ENCODE peak calls at places on chromosomes 12 and 14, in ten cellular contexts. T, X, N, M, U, Y, B, A, O and I are unnamed samples.

GRCh38 chr14:101121399-101122113 is 218.0 kb upstream of the RTL1 start:
- DNase-seq in Y (no peak), U (no peak), O (no peak), B (no peak), A (no peak), M (no peak), X (no peak), N (no peak), T (no peak), I (no peak)

GRCh38 chr12:20404576-20405346 is 36.4 kb downstream of the PDE3A start:
- DNase-seq in N (peak), T (no peak), U (no peak), M (no peak), Y (peak), A (no peak), X (no peak), B (no peak), O (peak), I (no peak)

GRCh38 chr12:93025145-93026103 is 96.3 kb upstream of the EEA1 start:
- DNase-seq in M (no peak), Y (peak), O (peak), T (no peak), N (peak), X (no peak), U (no peak), B (no peak), A (no peak), I (no peak)

GRCh38 chr12:106139422-106140141 is 828 bp upstream of the NUAK1 start:
- DNase-seq in A (no peak), O (peak), X (peak), N (peak), Y (peak), U (peak), M (no peak), B (peak), T (no peak), I (peak)

GRCh38 chr12:124539084-124540041 is 28.0 kb downstream of the NCOR2 start:
- DNase-seq in M (no peak), U (no peak), B (no peak), X (no peak), N (no peak), A (no peak), Y (no peak), T (no peak), O (no peak), I (no peak)

GRCh38 chr14:22338381-22338780 is 250.6 kb downstream of the DAD1 start:
- DNase-seq in B (no peak), O (no peak), T (no peak), M (no peak), N (no peak), A (no peak), X (no peak), U (no peak), Y (no peak), I (no peak)

GRCh38 chr12:130849561-130850417 is 10.7 kb upstream of the STX2 start:
- DNase-seq in M (no peak), N (peak), U (no peak), Y (no peak), B (peak), O (no peak), T (no peak), X (no peak), A (no peak), I (no peak)

GRCh38 chr12:92107621-92108131 is 38.0 kb downstream of the BTG1 start:
- DNase-seq in N (no peak), M (no peak), U (no peak), O (no peak), X (no peak), T (no peak), B (no peak), Y (no peak), A (no peak), I (no peak)

GRCh38 chr12:96396914-96397313 is 3.3 kb downstream of the CDK17 start:
- DNase-seq in A (no peak), B (no peak), N (no peak), U (no peak), O (no peak), Y (no peak), X (no peak), M (no peak), T (no peak), I (no peak)

GRCh38 chr14:23569443-23570151 is 2.0 kb upstream of the AP1G2 start:
- DNase-seq in O (no peak), X (no peak), A (peak), Y (peak), B (no peak), T (no peak), M (no peak), U (no peak), N (peak), I (no peak)

GRCh38 chr12:92080390-92081285 is 65.0 kb downstream of the BTG1 start:
- DNase-seq in M (no peak), T (no peak), B (no peak), X (no peak), A (no peak), U (no peak), Y (peak), O (peak), N (peak), I (no peak)

GRCh38 chr14:103097244-103097993 is 2.9 kb downstream of the EXOC3L4 start:
- DNase-seq in N (no peak), Y (no peak), U (no peak), X (no peak), B (no peak), A (no peak), O (no peak), M (no peak), T (no peak), I (no peak)

GRCh38 chr12:69339999-69340398 is 8.2 kb upstream of the LYZ start:
- DNase-seq in T (no peak), N (no peak), O (no peak), B (no peak), U (no peak), M (no peak), A (no peak), Y (no peak), X (no peak), I (no peak)

GRCh38 chr14:100298551-100299237 is 7.5 kb downstream of the SLC25A29 start:
- DNase-seq in T (no peak), U (no peak), A (no peak), N (no peak), O (no peak), M (no peak), B (no peak), X (peak), Y (no peak), I (no peak)

GRCh38 chr12:21940972-21941521 is at the start of gene ABCC9:
- DNase-seq in U (no peak), T (no peak), X (peak), N (peak), B (peak), M (no peak), O (peak), Y (no peak), A (no peak), I (no peak)

GRCh38 chr12:9740109-9740750 is 7.3 kb upstream of the CLECL1 start:
- DNase-seq in T (no peak), M (no peak), A (no peak), O (no peak), B (no peak), N (no peak), Y (no peak), X (no peak), U (no peak), I (no peak)

GRCh38 chr14:59711083-59711482 is 134.5 kb upstream of the CCDC175 start:
- DNase-seq in X (no peak), A (no peak), Y (no peak), M (no peak), N (no peak), B (no peak), T (no peak), U (no peak), O (no peak), I (no peak)

GRCh38 chr12:9707864-9708808 is 24.8 kb downstream of the CLECL1 start:
- DNase-seq in U (no peak), X (peak), O (peak), N (peak), M (peak), T (peak), Y (peak), A (no peak), B (peak), I (peak)

GRCh38 chr12:109513977-109514376 is 36.5 kb downstream of the UBE3B start:
- DNase-seq in T (no peak), X (no peak), Y (no peak), O (no peak), B (no peak), U (no peak), M (no peak), A (no peak), N (peak), I (no peak)

GRCh38 chr12:45611495-45611894 is 118.0 kb upstream of the ARID2 start:
- DNase-seq in B (no peak), U (no peak), Y (no peak), A (no peak), T (no peak), N (no peak), O (no peak), X (no peak), M (no peak), I (no peak)

GRCh38 chr12:62876938-62877548 is 57.9 kb downstream of the PPM1H start:
- DNase-seq in M (no peak), O (no peak), X (no peak), Y (no peak), A (no peak), U (no peak), N (no peak), T (no peak), B (no peak), I (no peak)

GRCh38 chr14:24880689-24881088 is 169.3 kb downstream of the STXBP6 start:
- DNase-seq in B (no peak), N (no peak), A (no peak), U (no peak), Y (no peak), T (no peak), X (no peak), O (peak), M (no peak), I (no peak)

GRCh38 chr12:96195845-96196451 is 1.8 kb downstream of the ELK3 start:
- DNase-seq in T (no peak), X (no peak), U (no peak), M (peak), A (no peak), O (peak), Y (peak), N (peak), B (no peak), I (no peak)

GRCh38 chr14:60845523-60845922 is 111.0 kb downstream of the MNAT1 start:
- DNase-seq in T (no peak), U (no peak), O (no peak), A (no peak), X (no peak), Y (no peak), N (no peak), M (no peak), B (no peak), I (no peak)

GRCh38 chr12:84508325-84508861 is 404.2 kb downstream of the SLC6A15 start:
- DNase-seq in A (no peak), B (no peak), U (no peak), M (no peak), X (no peak), O (peak), Y (peak), N (peak), T (no peak), I (peak)

GRCh38 chr12:67760586-67761275 is 112.2 kb downstream of the DYRK2 start:
- DNase-seq in B (no peak), N (peak), O (peak), A (no peak), X (no peak), U (no peak), T (no peak), M (no peak), Y (no peak), I (no peak)

GRCh38 chr12:53482626-53483165 is 16.6 kb downstream of the MAP3K12 start:
- DNase-seq in O (no peak), X (no peak), Y (no peak), T (no peak), A (no peak), M (no peak), N (no peak), U (no peak), B (no peak), I (no peak)

GRCh38 chr12:132583311-132583710 is 27.1 kb downstream of the LRCOL1 start:
- DNase-seq in N (no peak), U (no peak), B (no peak), T (no peak), O (no peak), Y (no peak), X (no peak), A (no peak), M (no peak), I (no peak)

GRCh38 chr12:20220339-20220738 is 148.0 kb upstream of the PDE3A start:
- DNase-seq in X (no peak), U (no peak), Y (peak), M (no peak), B (no peak), N (peak), A (no peak), T (no peak), O (peak), I (no peak)

GRCh38 chr14:77007975-77008421 is 20.5 kb downstream of the IRF2BPL start:
- DNase-seq in O (no peak), T (no peak), N (peak), A (peak), Y (no peak), M (no peak), B (peak), U (no peak), X (peak), I (peak)

GRCh38 chr12:127722651-127723050 is 544.3 kb upstream of the TMEM132C start:
- DNase-seq in B (no peak), T (no peak), O (no peak), A (no peak), X (no peak), Y (no peak), M (no peak), U (no peak), N (no peak), I (no peak)

GRCh38 chr12:41402804-41403203 is 214.7 kb downstream of the PDZRN4 start:
- DNase-seq in T (no peak), A (no peak), U (no peak), O (peak), Y (no peak), X (no peak), N (no peak), M (no peak), B (no peak), I (no peak)